ENCODE peak calls at places on chromosomes 2 and 18, in nine cellular contexts. M, X, H, O, T, S, B, U and P are unnamed samples.

GRCh38 chr2:38523728-38524437 is 78.8 kb downstream of the HNRNPLL start:
- DNase-seq in O (no peak), H (no peak), S (no peak), X (no peak), B (no peak), T (no peak), M (peak), U (peak), P (no peak)

GRCh38 chr2:85956647-85957039 is 67.9 kb upstream of the ST3GAL5 start:
- DNase-seq in S (no peak), X (no peak), U (no peak), M (no peak), T (no peak), H (no peak), O (no peak), B (no peak), P (peak)

GRCh38 chr2:145194671-145195070 is 674.8 kb upstream of the ZEB2 start:
- DNase-seq in B (no peak), T (no peak), X (no peak), U (no peak), O (no peak), M (no peak), H (no peak), S (no peak), P (peak)

GRCh38 chr18:13361422-13361821 is 142.9 kb downstream of the LDLRAD4 start:
- DNase-seq in X (no peak), H (no peak), B (no peak), O (no peak), T (no peak), M (no peak), U (no peak), S (no peak), P (no peak)

GRCh38 chr2:160974803-160975202 is 185.4 kb upstream of the TANK start:
- DNase-seq in H (no peak), M (no peak), U (no peak), O (no peak), S (no peak), B (no peak), T (no peak), X (no peak), P (no peak)

GRCh38 chr2:223501604-223502003 is 100.6 kb downstream of the SCG2 start:
- DNase-seq in X (no peak), M (no peak), T (no peak), S (no peak), O (no peak), B (no peak), U (no peak), H (no peak), P (no peak)

GRCh38 chr18:65754121-65754520 is 3.3 kb downstream of the CDH7 start:
- DNase-seq in H (no peak), O (no peak), B (no peak), M (no peak), S (no peak), T (no peak), X (no peak), U (no peak), P (no peak)

GRCh38 chr2:160096414-160096813 is 34.0 kb upstream of the PLA2R1 start:
- DNase-seq in H (no peak), O (no peak), B (no peak), S (peak), X (no peak), M (no peak), T (no peak), U (no peak), P (no peak)

GRCh38 chr18:11366410-11366809 is 217.0 kb upstream of the PIEZO2 start:
- DNase-seq in H (peak), S (no peak), T (peak), B (no peak), O (no peak), X (peak), U (no peak), M (no peak), P (no peak)

GRCh38 chr2:113041871-113042270 is 10.8 kb downstream of the IL36B start:
- DNase-seq in X (no peak), U (peak), T (no peak), M (peak), H (no peak), B (no peak), S (no peak), O (no peak), P (no peak)

GRCh38 chr2:131058214-131058613 is 35.0 kb downstream of the FAM168B start:
- DNase-seq in S (no peak), B (no peak), U (no peak), M (no peak), H (no peak), T (no peak), X (no peak), O (no peak), P (no peak)

GRCh38 chr2:21260316-21260715 is 136.5 kb downstream of the TDRD15 start:
- DNase-seq in B (no peak), T (no peak), M (no peak), U (no peak), X (no peak), H (no peak), O (no peak), S (no peak), P (no peak)

GRCh38 chr2:64143154-64144056 is 815 bp downstream of the PELI1 start:
- DNase-seq in S (no peak), B (peak), U (no peak), O (peak), M (peak), X (peak), T (peak), H (peak), P (no peak)

GRCh38 chr2:30987611-30988010 is 150.6 kb downstream of the GALNT14 start:
- DNase-seq in X (no peak), M (no peak), B (no peak), S (no peak), H (no peak), T (no peak), U (no peak), O (no peak), P (no peak)

GRCh38 chr2:144509001-144509545 is 10.8 kb downstream of the ZEB2 start:
- DNase-seq in T (no peak), B (no peak), X (peak), S (no peak), U (no peak), H (no peak), O (no peak), M (no peak), P (no peak)

GRCh38 chr2:16411788-16412187 is 253.8 kb downstream of the CYRIA start:
- DNase-seq in T (no peak), U (no peak), O (no peak), H (no peak), B (no peak), M (no peak), X (no peak), S (no peak), P (no peak)

GRCh38 chr2:203824057-203824456 is 43.5 kb upstream of the CTLA4 start:
- DNase-seq in B (no peak), M (no peak), S (no peak), H (no peak), X (no peak), T (no peak), U (no peak), O (no peak), P (no peak)